ENCODE peak calls at places on chromosome 9, in five cellular contexts. N is GM12878, Y is K562, O is H1, J is HepG2. G is an unnamed sample.

GRCh38 chr9:33159058-33159759 is 7.9 kb downstream of the B4GALT1 start:
- DNase-seq in O (no peak), N (no peak), Y (no peak), J (no peak), G (no peak)

GRCh38 chr9:69200071-69200470 is 26.0 kb downstream of the TJP2 start:
- DNase-seq in J (no peak), Y (peak), O (no peak), N (no peak), G (no peak)

GRCh38 chr9:100011062-100011681 is 87.6 kb downstream of the ERP44 start:
- DNase-seq in O (no peak), Y (peak), J (peak), N (peak), G (peak)

GRCh38 chr9:4116091-4116581 is 183.7 kb downstream of the GLIS3 start:
- DNase-seq in O (no peak), Y (no peak), J (no peak), N (no peak), G (no peak)

GRCh38 chr9:97873410-97873809 is 20.4 kb downstream of the FOXE1 start:
- DNase-seq in J (no peak), N (no peak), Y (no peak), O (no peak), G (no peak)

GRCh38 chr9:115116620-115117284 is 1.2 kb downstream of the TNC start:
- DNase-seq in J (no peak), Y (no peak), N (no peak), O (no peak), G (no peak)

GRCh38 chr9:97703437-97704326 is 6.5 kb upstream of the XPA start:
- DNase-seq in N (peak), O (no peak), Y (no peak), J (peak), G (peak)

GRCh38 chr9:87684627-87685204 is 41.2 kb upstream of the CTSL start:
- DNase-seq in Y (peak), N (no peak), J (peak), O (no peak), G (peak)

GRCh38 chr9:98037362-98037761 is 19.2 kb upstream of the NANS start:
- DNase-seq in O (no peak), N (no peak), Y (no peak), J (no peak), G (no peak)

GRCh38 chr9:129338701-129339445 is 160.8 kb upstream of the IER5L start:
- DNase-seq in Y (no peak), O (no peak), N (no peak), J (no peak), G (no peak)

GRCh38 chr9:87451149-87451548 is 46.5 kb upstream of the DAPK1 start:
- DNase-seq in O (no peak), N (no peak), J (no peak), Y (no peak), G (no peak)

GRCh38 chr9:135676891-135677290 is 13.8 kb downstream of the LCN9 start:
- DNase-seq in J (no peak), Y (no peak), N (no peak), O (no peak), G (no peak)

GRCh38 chr9:123471843-123472570 is 116.0 kb downstream of the CRB2 start:
- DNase-seq in O (no peak), N (no peak), Y (no peak), J (no peak), G (no peak)

GRCh38 chr9:134631881-134632280 is 9.7 kb upstream of the COL5A1 start:
- DNase-seq in N (no peak), O (no peak), J (no peak), Y (no peak), G (no peak)

GRCh38 chr9:101387871-101388506 is 3.2 kb upstream of the BAAT start:
- DNase-seq in Y (peak), N (no peak), J (peak), O (no peak), G (peak)

GRCh38 chr9:21096172-21096900 is 18.6 kb upstream of the IFNB1 start:
- DNase-seq in Y (no peak), J (no peak), N (peak), O (no peak), G (no peak)

GRCh38 chr9:16442622-16443021 is 427.8 kb downstream of the BNC2 start:
- DNase-seq in J (no peak), O (peak), N (no peak), Y (no peak), G (no peak)

GRCh38 chr9:120893917-120894316 is 16.9 kb upstream of the PHF19 start:
- DNase-seq in O (no peak), Y (peak), J (no peak), N (no peak), G (no peak)

GRCh38 chr9:37529111-37529510 is 43.4 kb downstream of the POLR1E start:
- DNase-seq in N (peak), Y (no peak), J (no peak), O (no peak), G (no peak)

GRCh38 chr9:16028516-16028915 is 475.7 kb downstream of the CCDC171 start:
- DNase-seq in Y (no peak), O (no peak), J (no peak), N (no peak), G (no peak)

GRCh38 chr9:91659529-91660294 is 236.1 kb upstream of the NFIL3 start:
- DNase-seq in N (no peak), O (no peak), J (no peak), Y (peak), G (peak)

GRCh38 chr9:89815903-89816573 is 211.2 kb downstream of the GADD45G start:
- DNase-seq in J (no peak), Y (no peak), N (peak), O (no peak), G (no peak)

GRCh38 chr9:93726147-93726546 is 149.8 kb downstream of the PHF2 start:
- DNase-seq in O (no peak), J (no peak), N (no peak), Y (no peak), G (no peak)

GRCh38 chr9:20608582-20608981 is 13.7 kb downstream of the MLLT3 start:
- DNase-seq in N (no peak), O (no peak), J (no peak), Y (no peak), G (no peak)

GRCh38 chr9:127351182-127352166 is 45.5 kb upstream of the SLC2A8 start:
- DNase-seq in Y (no peak), J (no peak), O (no peak), N (no peak), G (no peak)

GRCh38 chr9:124735121-124735520 is 36.0 kb downstream of the NR6A1 start:
- DNase-seq in N (no peak), Y (no peak), O (no peak), J (peak), G (peak)

GRCh38 chr9:83019246-83019645 is 43.7 kb downstream of the RASEF start:
- DNase-seq in O (no peak), J (no peak), Y (no peak), N (no peak), G (no peak)

GRCh38 chr9:137828527-137829259 is 48.9 kb upstream of the CACNA1B start:
- DNase-seq in Y (peak), N (no peak), O (no peak), J (no peak), G (no peak)

GRCh38 chr9:93329632-93330286 is 121.7 kb upstream of the FAM120A start:
- DNase-seq in N (no peak), J (peak), Y (no peak), O (no peak), G (no peak)

GRCh38 chr9:98249774-98250173 is 5.7 kb downstream of the TBC1D2 start:
- DNase-seq in O (no peak), Y (no peak), N (no peak), J (no peak), G (no peak)

GRCh38 chr9:115333671-115334070 is 215.7 kb upstream of the TNC start:
- DNase-seq in N (no peak), O (no peak), Y (no peak), J (no peak), G (no peak)

GRCh38 chr9:93270976-93271375 is 87.0 kb downstream of the WNK2 start:
- DNase-seq in O (no peak), Y (no peak), N (no peak), J (no peak), G (no peak)

GRCh38 chr9:114166606-114167572 is 11.6 kb downstream of the COL27A1 start:
- DNase-seq in J (no peak), O (no peak), Y (no peak), N (no peak), G (no peak)

GRCh38 chr9:101307041-101307440 is 77.8 kb downstream of the BAAT start:
- DNase-seq in O (no peak), N (no peak), Y (no peak), J (no peak), G (no peak)

GRCh38 chr9:105608685-105609598 is 51.0 kb downstream of the FKTN start:
- DNase-seq in Y (peak), J (peak), O (no peak), N (peak), G (peak)
- TF ChIP-seq JUND in Y (no peak), J (no peak), O (no peak), N (no peak), G (no peak)

GRCh38 chr9:72983512-72984021 is 30.7 kb upstream of the ALDH1A1 start:
- DNase-seq in O (no peak), Y (no peak), N (no peak), J (peak), G (no peak)
- TF ChIP-seq RAD21 in O (no peak), Y (no peak), N (no peak), J (no peak), G (no peak)

DNA sequence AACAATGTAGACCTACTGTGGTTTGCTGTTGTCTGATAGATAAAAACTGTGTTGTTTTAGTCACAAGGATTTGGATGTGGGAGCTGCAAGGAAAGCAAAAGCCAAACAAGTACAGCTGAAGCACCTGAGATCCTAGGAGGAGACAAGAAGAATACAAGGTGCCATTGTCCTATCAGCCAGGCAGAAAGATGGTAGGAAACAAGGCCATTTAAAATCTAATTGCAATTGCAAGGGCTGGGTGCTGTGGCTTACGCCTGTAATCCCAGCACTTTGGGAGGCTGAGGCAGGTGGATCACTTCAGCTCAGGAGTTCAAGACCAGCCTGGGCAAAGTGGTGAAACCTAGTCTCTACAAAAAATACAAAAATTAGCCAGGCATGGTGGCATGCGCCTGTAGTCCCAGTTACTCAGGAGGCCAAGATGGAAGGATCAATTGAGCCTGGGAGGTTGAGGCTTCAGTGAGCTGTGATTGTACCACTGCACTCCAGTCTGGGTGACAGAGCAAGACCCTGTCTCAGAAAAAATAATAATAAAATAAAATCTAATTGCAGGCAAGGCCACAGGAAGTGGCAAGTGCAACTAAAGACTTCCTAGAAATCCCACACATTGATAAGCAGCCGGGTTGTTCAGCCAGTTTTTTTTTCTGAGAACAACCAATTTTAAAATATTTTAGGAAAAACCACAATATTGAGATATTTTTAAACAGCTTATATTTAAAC is 22.6 kb downstream of the DOCK8 start:
- DNase-seq in Y (no peak), N (no peak), O (no peak), J (no peak), G (no peak)
- TF ChIP-seq EZH2 in Y (no peak), N (no peak), O (no peak), J (no peak), G (no peak)

DNA sequence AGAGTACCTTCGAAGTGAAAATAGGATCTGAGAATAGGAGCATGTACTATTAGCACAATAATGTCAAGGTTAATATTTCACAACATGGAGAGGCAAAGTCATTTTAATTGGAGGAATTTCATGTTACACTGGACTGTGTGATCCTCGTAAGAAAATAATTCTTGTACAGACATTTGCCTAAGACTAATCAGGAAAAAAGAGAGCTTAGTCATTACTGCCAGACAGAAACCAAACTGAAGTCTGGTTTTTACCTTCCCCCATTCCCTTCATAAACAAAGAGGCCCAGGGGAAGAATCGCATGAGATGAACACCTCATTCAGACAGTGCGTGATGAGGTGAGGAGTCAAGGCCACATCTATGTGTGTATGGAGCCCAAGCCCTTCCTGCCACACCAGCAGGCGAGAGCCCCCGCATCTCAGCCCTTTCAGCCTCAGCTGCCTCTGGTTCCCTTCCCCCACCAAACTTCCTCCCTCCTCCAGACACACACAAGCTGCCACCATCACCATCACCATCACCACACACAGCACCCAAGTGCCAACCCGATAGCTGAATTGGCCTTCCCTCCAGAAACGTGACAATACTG is 135.8 kb upstream of the ABCA1 start:
- DNase-seq in J (peak), N (no peak), O (no peak), Y (no peak), G (no peak)
- TF ChIP-seq JUND in J (no peak), N (no peak), O (no peak), Y (no peak), G (no peak)

DNA sequence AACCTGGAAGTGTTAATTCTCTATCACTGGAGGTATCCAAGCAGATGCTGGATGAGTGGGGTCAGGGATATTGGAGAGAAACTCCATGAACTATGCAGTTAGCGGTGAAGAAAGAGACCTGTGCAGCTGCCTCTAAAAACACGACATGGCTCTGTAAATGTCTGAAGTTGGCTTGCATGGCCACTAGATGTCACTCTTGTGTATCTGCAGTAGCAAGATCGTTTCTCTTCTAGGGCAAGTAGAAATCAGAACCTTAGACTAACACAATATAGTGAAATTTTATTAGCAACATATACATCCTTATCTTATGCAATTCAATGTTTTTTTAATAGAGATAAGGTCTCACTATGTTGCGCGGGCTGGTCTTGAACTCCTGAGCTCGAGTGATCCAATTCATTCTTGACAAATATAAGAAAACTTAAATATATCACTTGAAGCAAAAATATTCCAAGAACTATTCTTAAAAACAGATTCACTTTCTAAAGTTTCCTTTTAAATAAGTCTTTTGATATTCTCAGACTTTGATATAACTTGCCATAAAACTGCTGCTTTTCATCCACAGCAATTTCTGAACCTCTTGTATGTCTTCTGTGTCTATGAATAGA is 2.9 kb downstream of the OR2S2 start:
- DNase-seq in N (no peak), J (peak), Y (peak), O (no peak), G (peak)
- TF ChIP-seq RAD21 in N (peak), J (no peak), Y (peak), O (peak), G (peak)

DNA sequence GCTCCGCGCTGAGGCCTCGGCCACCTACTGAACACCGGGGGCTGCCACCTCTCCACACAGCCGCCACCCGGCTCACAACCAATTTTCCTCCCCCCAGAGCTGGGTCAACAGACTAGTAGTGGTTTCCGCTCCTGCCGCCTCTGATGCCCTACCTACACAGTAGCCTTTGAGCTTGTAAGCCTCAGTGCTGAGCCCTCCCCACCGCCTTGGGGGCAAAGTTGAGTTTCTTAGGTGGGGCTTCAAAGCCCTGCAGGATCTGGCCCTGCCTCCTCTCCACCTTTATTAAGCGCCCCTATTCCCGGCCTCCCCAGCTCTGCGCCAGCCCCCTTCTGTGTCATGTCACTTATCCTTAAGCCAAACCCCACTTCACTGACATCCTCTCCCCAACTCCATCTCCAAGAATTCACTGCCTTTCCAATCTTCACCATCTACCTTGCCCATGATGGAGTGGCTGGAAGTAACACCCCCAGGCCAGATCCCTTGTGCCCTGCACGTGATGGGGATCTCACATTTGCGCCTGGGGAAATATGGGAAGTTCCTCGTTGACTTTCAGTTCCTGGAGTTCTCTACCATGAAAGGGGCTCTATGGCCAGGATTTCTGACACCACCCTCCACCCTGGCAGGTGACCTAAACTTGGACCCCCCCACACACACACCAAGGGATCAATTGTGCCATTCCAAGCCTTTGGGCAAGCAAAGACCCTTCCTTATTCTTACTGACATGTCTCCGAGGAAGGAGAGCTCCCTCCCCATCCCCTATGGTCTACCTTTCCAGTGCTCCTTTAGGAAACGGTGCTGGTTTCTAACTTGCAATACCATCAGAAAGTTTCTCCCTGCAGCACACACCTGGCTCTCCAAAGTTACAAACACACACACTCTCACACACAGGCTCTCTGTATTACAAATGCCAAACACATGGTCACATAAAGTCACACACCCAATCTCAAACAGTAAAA is 2.7 kb upstream of the CNTFR start:
- DNase-seq in N (no peak), J (no peak), Y (no peak), O (no peak), G (no peak)
- TF ChIP-seq EZH2 in N (no peak), J (no peak), Y (no peak), O (no peak), G (no peak)

DNA sequence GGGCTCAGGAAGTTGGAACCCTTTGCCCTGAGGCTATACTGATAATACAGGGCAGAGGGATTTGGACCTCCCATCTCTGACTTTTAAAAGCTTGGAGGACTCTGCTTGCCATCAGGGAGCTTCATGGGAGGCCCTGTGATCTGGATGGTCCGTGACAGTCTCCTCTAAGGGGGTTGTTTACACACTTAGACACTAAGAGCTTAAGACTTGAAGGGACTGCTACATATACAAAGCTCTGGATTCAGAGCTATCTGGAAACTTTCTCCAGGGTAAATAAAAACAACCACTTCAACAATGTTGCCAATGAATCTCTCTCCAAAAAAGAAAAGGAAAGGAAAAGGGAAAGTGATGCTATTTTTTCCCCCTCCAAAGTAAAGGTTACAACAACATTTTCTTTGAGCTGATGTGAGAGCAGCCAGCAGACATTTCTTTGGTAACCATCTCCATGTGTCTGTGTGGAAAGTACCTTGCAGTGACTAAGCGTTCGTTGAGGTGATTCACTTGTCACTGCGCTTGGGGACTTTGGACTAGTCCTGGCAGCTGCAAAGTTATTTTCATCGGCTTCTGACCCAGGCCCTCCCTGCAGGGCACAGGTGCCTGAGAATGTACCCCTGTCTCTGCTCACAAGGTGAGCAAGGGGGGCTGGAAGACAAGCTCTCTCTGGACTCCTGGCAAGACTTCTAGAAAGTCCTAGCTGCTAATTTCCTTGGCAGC is 262.1 kb upstream of the KLF4 start:
- DNase-seq in O (no peak), N (peak), J (peak), Y (no peak), G (peak)
- TF ChIP-seq JUND in O (no peak), N (no peak), J (no peak), Y (peak), G (no peak)

G was measured in HCT116.